ENCODE peak calls at places on chromosomes 6 and 20, in four cellular contexts. F, M, N and H are unnamed samples.

GRCh38 chr6:85118233-85118632 is 331.6 kb upstream of the NT5E start:
- DNase-seq in N (no peak), F (no peak), M (no peak), H (no peak)

GRCh38 chr6:35642471-35643161 is 46.1 kb downstream of the FKBP5 start:
- DNase-seq in M (no peak), N (no peak), F (peak; percentile 75), H (no peak)

GRCh38 chr6:7222197-7222596 is 90.8 kb downstream of the SSR1 start:
- DNase-seq in M (no peak), N (no peak), F (no peak), H (no peak)

GRCh38 chr6:25302677-25303128 is 23.5 kb downstream of the CARMIL1 start:
- DNase-seq in F (peak; percentile 52), M (peak; percentile 92), N (no peak), H (peak; percentile 82)

GRCh38 chr6:36204068-36204753 is 7.7 kb downstream of the BRPF3 start:
- DNase-seq in F (no peak), M (no peak), N (no peak), H (no peak)

GRCh38 chr6:166707045-166707444 is 80.0 kb upstream of the RPS6KA2 start:
- DNase-seq in M (peak; percentile 68), F (peak; percentile 15), N (no peak), H (peak; percentile 19)

GRCh38 chr6:151119823-151120524 is 119.8 kb upstream of the AKAP12 start:
- DNase-seq in M (no peak), N (no peak), F (no peak), H (no peak)

GRCh38 chr20:59809630-59810375 is 123.6 kb downstream of the SYCP2 start:
- DNase-seq in M (no peak), N (no peak), F (no peak), H (no peak)